ENCODE peak calls at places on chromosomes 1 and 21, in eight cellular contexts. V, T, N, B, K, Z, F and P are unnamed samples.
A peak's percentile ranks its signal among the peaks of the same experiment; 100 is the strongest.

GRCh38 chr1:26949266-26949925 is 10.9 kb downstream of the KDF1 start:
- DNase-seq in N (no peak), T (no peak), V (no peak), F (no peak), Z (no peak), K (peak; percentile 18), B (no peak), P (no peak)

GRCh38 chr1:197173571-197174482 is 27.4 kb upstream of the ASPM start:
- DNase-seq in V (no peak), F (no peak), T (no peak), K (no peak), Z (no peak), B (no peak), N (no peak), P (no peak)

GRCh38 chr1:115251856-115252255 is 86.2 kb downstream of the NGF start:
- DNase-seq in Z (peak; percentile 49), V (no peak), K (no peak), B (no peak), N (peak; percentile 87), T (peak; percentile 96), F (no peak), P (no peak)

GRCh38 chr1:226541231-226541630 is 7.3 kb upstream of the STUM start:
- DNase-seq in B (no peak), Z (no peak), T (no peak), N (no peak), F (no peak), V (no peak), K (no peak), P (no peak)

GRCh38 chr1:7437608-7438395 is 333.3 kb upstream of the VAMP3 start:
- DNase-seq in N (no peak), F (no peak), Z (no peak), V (no peak), T (no peak), B (no peak), K (no peak), P (no peak)

GRCh38 chr1:227449051-227449450 is 114.3 kb upstream of the ZNF678 start:
- DNase-seq in Z (no peak), N (no peak), F (no peak), K (no peak), B (no peak), V (no peak), T (no peak), P (peak; percentile 55)

GRCh38 chr1:193111641-193112090 is 6.5 kb upstream of the GLRX2 start:
- DNase-seq in V (no peak), B (peak; percentile 76), F (peak; percentile 84), K (no peak), T (peak; percentile 36), N (no peak), Z (peak; percentile 63), P (peak; percentile 61)

GRCh38 chr1:226519741-226520598 is 28.6 kb upstream of the STUM start:
- DNase-seq in T (no peak), N (no peak), Z (no peak), F (no peak), B (no peak), K (no peak), V (no peak), P (peak; percentile 35)

GRCh38 chr1:47757226-47757975 is 239.8 kb downstream of the TRABD2B start:
- DNase-seq in V (peak; percentile 23), B (no peak), T (no peak), F (no peak), Z (no peak), K (no peak), N (no peak), P (no peak)

GRCh38 chr1:62673629-62674028 is 14.6 kb downstream of the DOCK7 start:
- DNase-seq in F (no peak), T (no peak), V (no peak), Z (no peak), B (no peak), N (no peak), K (no peak), P (no peak)

GRCh38 chr1:228417471-228418203 is 976 bp upstream of the TRIM17 start:
- DNase-seq in B (no peak), V (no peak), K (no peak), N (no peak), T (no peak), F (no peak), Z (no peak), P (no peak)

GRCh38 chr1:16727190-16728111 is 12.9 kb upstream of the RNU1-4 start:
- DNase-seq in K (no peak), B (peak; percentile 38), Z (no peak), T (peak; percentile 56), N (no peak), F (peak; percentile 66), V (peak; percentile 70), P (no peak)

GRCh38 chr1:116476321-116476720 is 94.5 kb downstream of the CD58 start:
- DNase-seq in Z (no peak), V (no peak), N (no peak), B (no peak), F (no peak), K (no peak), T (no peak), P (peak; percentile 70)

GRCh38 chr1:154936416-154937050 is at the start of gene PMVK:
- DNase-seq in V (peak; percentile 97), B (peak; percentile 97), K (peak; percentile 97), T (peak; percentile 87), Z (peak; percentile 97), F (peak; percentile 98), N (peak; percentile 76), P (peak; percentile 96)

GRCh38 chr1:78492376-78492950 is 1.7 kb downstream of the PTGFR start:
- DNase-seq in V (no peak), N (no peak), T (no peak), K (no peak), F (no peak), Z (peak; percentile 73), B (no peak), P (no peak)

GRCh38 chr21:36749935-36750578 is 51.1 kb downstream of the SIM2 start:
- DNase-seq in B (no peak), K (no peak), V (no peak), F (no peak), N (no peak), Z (no peak), T (no peak), P (no peak)

GRCh38 chr1:1371741-1372711 is 3.0 kb downstream of the AURKAIP1 start:
- DNase-seq in F (peak; percentile 86), K (no peak), T (no peak), Z (peak; percentile 69), V (peak; percentile 82), N (no peak), B (peak; percentile 68), P (peak; percentile 74)

GRCh38 chr1:116891396-116892072 is 18.2 kb upstream of the PTGFRN start:
- DNase-seq in Z (peak; percentile 47), F (no peak), B (no peak), T (no peak), N (no peak), V (no peak), K (peak; percentile 26), P (no peak)

GRCh38 chr1:18412882-18413353 is 67.8 kb upstream of the KLHDC7A start:
- DNase-seq in N (no peak), F (no peak), B (no peak), K (no peak), V (no peak), Z (no peak), T (no peak), P (no peak)

GRCh38 chr1:3570081-3570986 is 41.0 kb downstream of the MEGF6 start:
- DNase-seq in N (no peak), V (no peak), Z (no peak), F (peak; percentile 82), B (no peak), T (no peak), K (no peak), P (no peak)

GRCh38 chr1:206544562-206545257 is 37.4 kb downstream of the RASSF5 start:
- DNase-seq in T (peak; percentile 14), N (no peak), Z (peak; percentile 66), B (peak; percentile 81), F (peak; percentile 85), K (peak; percentile 69), V (peak; percentile 87), P (peak; percentile 81)

GRCh38 chr1:167538657-167539056 is 14.9 kb downstream of the CREG1 start:
- DNase-seq in B (no peak), N (no peak), T (no peak), F (no peak), K (no peak), Z (no peak), V (no peak), P (no peak)

GRCh38 chr1:151145158-151146071 is 1.0 kb downstream of the SEMA6C start:
- DNase-seq in B (no peak), V (no peak), K (peak; percentile 75), F (peak; percentile 67), T (no peak), Z (no peak), N (no peak), P (no peak)

DNA sequence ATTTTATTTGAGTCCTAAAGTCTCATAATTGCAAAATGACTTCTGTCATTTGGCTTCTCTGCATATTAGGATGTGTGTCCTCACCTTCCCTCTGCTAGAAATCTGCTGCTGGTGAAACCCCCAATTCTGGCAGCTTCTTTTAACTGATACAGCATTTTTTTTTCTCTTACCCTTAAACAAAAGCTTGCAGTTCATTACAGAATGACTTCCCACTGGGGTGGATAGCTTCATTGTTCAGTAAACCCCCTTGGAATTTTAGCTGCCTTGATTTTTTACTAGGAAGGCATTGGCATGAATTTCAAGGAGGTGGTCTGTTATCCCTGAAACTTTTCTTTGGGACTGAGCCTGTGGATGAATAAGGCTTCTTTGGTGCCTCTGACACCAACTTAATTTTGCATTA is 16.8 kb downstream of the TSEN15 start:
- DNase-seq in Z (no peak), V (no peak), F (no peak), K (no peak), N (no peak), B (no peak), T (no peak), P (no peak)
- H3K4me3 ChIP-seq in Z (no peak overlapping the region), V (no peak overlapping the region), F (no peak overlapping the region), K (no peak overlapping the region), N (no peak overlapping the region), B (no peak overlapping the region), T (no peak overlapping the region), P (no peak overlapping the region)

GRCh38 chr21:45293726-45294401 is 6.2 kb upstream of the POFUT2 start:
- DNase-seq in N (no peak), K (no peak), B (peak; percentile 56), Z (peak; percentile 54), F (peak; percentile 66), T (no peak), V (no peak), P (no peak)
- H3K4me3 ChIP-seq in N (peak overlapping the region; percentile 36), K (no peak overlapping the region), B (peak overlapping the region; percentile 17), Z (no peak overlapping the region), F (no peak overlapping the region), T (peak overlapping the region; percentile 13), V (no peak overlapping the region), P (no peak overlapping the region)

GRCh38 chr21:44510508-44511218 is 29.3 kb downstream of the KRTAP10-1 start:
- DNase-seq in F (peak; percentile 87), B (peak; percentile 59), Z (no peak), T (no peak), V (peak; percentile 86), N (no peak), K (peak; percentile 30), P (peak; percentile 75)
- H3K4me3 ChIP-seq in F (no peak overlapping the region), B (no peak overlapping the region), Z (no peak overlapping the region), T (no peak overlapping the region), V (peak overlapping the region; percentile 54), N (no peak overlapping the region), K (no peak overlapping the region), P (no peak overlapping the region)

DNA sequence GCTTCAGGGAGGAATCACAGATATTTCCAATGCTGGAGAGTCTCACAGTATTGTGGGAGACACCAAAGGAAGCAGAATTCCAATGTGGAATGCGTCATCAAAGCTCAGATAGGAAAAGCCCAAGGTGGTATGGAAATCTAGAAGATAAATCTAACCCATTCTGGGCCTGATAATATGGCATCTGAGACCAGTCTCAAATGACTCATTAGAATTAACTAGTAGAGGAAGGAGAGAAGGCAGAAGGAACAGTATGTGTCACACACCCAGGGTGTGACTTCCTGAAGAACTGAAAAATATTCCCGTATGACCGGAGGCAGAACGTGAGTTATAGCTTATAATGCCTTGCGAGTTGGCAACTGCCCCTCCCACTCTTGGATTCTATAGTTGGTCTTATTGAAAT is 499.2 kb downstream of the PLPP3 start:
- DNase-seq in K (no peak), Z (no peak), B (no peak), F (no peak), T (no peak), V (no peak), N (no peak), P (no peak)
- H3K4me3 ChIP-seq in K (no peak overlapping the region), Z (no peak overlapping the region), B (no peak overlapping the region), F (no peak overlapping the region), T (no peak overlapping the region), V (no peak overlapping the region), N (no peak overlapping the region), P (no peak overlapping the region)